ENCODE peak calls at places on chromosomes 1 and 21, in five cellular contexts. T is IMR-90, M is right cardiac atrium, U is heart left ventricle, V is A549. I is an unnamed sample. For H3K9me3, the result is how much of the 10 kb centered on the place peaks cover.

GRCh38 chr21:26686278-26686677 is 113.2 kb upstream of the CYYR1 start:
- DNase-seq in V (peak), U (no peak), M (no peak), T (peak), I (no peak)

GRCh38 chr1:203112451-203112850 is 15.1 kb upstream of the ADORA1 start:
- DNase-seq in V (no peak), U (no peak), M (no peak), T (no peak), I (no peak)

GRCh38 chr1:20114021-20114648 is 5.2 kb downstream of the PLA2G2D start:
- DNase-seq in M (no peak), U (no peak), T (no peak), V (no peak), I (no peak)

GRCh38 chr1:184052194-184052559 is 647 bp downstream of the TSEN15 start:
- DNase-seq in T (no peak), U (no peak), M (no peak), V (no peak), I (no peak)

GRCh38 chr1:208043690-208044089 is 132.8 kb upstream of the CD34 start:
- DNase-seq in U (no peak), M (peak), V (no peak), T (no peak), I (no peak)

GRCh38 chr1:22241811-22242210 is 98.9 kb upstream of the WNT4 start:
- DNase-seq in V (no peak), T (no peak), M (no peak), U (no peak), I (no peak)

GRCh38 chr1:27402349-27402754 is 9.9 kb downstream of the GPR3 start:
- DNase-seq in U (peak), M (peak), V (peak), T (peak), I (no peak)

GRCh38 chr1:240967070-240967724 is 355.2 kb upstream of the GREM2 start:
- DNase-seq in M (no peak), V (peak), U (no peak), T (peak), I (no peak)

GRCh38 chr21:44365251-44365966 is 12.0 kb downstream of the TRPM2 start:
- DNase-seq in V (no peak), M (peak), U (no peak), T (no peak), I (no peak)

GRCh38 chr1:156659672-156659993 is 17.6 kb downstream of the NES start:
- DNase-seq in U (no peak), T (no peak), M (no peak), V (no peak), I (no peak)

GRCh38 chr1:234545512-234546386 is 64.2 kb downstream of the IRF2BP2 start:
- DNase-seq in V (peak), U (no peak), M (no peak), T (peak), I (no peak)

GRCh38 chr1:15020943-15021745 is 132.4 kb upstream of the TMEM51 start:
- DNase-seq in V (no peak), T (no peak), M (peak), U (peak), I (no peak)
- H3K27ac ChIP-seq in V (no peak), T (no peak), M (peak), U (peak), I (no peak)

DNA sequence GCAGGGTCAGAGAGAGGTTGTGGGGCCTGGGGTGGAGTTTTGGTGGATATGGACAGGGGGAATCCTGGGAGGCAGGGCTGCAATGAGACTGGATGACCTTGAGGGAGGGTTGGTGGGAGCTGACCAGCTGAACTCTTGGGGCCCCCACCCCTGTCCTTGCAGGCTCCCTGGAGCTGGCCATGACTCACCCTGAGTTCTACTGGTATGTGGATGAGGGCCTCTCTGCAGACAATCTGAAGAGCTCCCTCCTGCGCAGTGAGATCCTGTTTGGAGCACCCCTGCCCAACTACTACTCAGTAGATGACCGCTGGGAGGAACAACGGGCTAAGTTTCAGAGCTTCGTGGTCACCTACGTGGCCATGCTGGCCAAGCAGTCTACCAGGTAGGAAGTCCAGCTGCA is 23.6 kb downstream of the DISP3 start:
- DNase-seq in M (no peak), U (no peak), T (no peak), V (no peak), I (no peak)
- H3K9me3 ChIP-seq in M (under half), U (under half), T (under half), V (under half), I (under half)

GRCh38 chr1:225825606-225826005 is 15.7 kb downstream of the EPHX1 start:
- DNase-seq in M (no peak), V (no peak), T (no peak), U (no peak), I (no peak)

GRCh38 chr1:225828706-225829344 is 18.9 kb downstream of the EPHX1 start:
- DNase-seq in M (peak), T (no peak), V (no peak), U (no peak), I (no peak)

GRCh38 chr1:225825078-225825477 is 15.2 kb downstream of the EPHX1 start:
- DNase-seq in M (no peak), U (no peak), T (no peak), V (no peak), I (no peak)

GRCh38 chr1:225824522-225824921 is 14.6 kb downstream of the EPHX1 start:
- DNase-seq in T (no peak), U (no peak), V (no peak), M (no peak), I (no peak)

DNA sequence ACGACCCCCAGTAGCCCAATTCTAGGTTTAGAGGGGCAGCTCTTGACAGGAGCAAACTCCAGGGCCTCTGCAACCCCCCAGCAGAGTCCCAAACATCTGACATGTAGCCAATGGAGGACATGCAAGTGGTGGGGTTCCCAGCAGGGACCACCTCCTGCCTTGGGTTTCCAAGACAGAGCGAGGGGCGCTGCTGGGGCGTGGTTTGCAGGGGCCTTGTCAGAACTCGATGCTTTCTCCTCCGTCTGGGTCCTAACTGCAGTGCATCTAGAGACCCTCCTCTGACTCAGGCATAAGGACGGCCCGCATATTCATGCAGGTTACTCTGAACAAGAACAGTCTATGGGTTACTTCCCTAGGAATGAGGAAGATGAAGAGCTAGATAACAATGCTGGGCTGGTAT is 17.2 kb downstream of the EPHX1 start:
- DNase-seq in U (no peak), V (no peak), T (no peak), M (no peak), I (no peak)
- H3K4me3 ChIP-seq in U (no peak), V (no peak), T (no peak), M (no peak), I (no peak)

GRCh38 chr1:70220517-70221240 is 501 bp upstream of the SRSF11 start:
- DNase-seq in U (no peak), V (no peak), T (no peak), M (no peak), I (no peak)

GRCh38 chr1:70221241-70222077 is at the start of gene SRSF11:
- DNase-seq in V (peak), U (peak), M (peak), T (peak), I (peak)

GRCh38 chr1:70220015-70220414 is 1.2 kb upstream of the SRSF11 start:
- DNase-seq in U (no peak), V (no peak), T (no peak), M (no peak), I (no peak)

GRCh38 chr1:70224954-70225353 is 3.8 kb downstream of the SRSF11 start:
- DNase-seq in U (no peak), V (no peak), T (no peak), M (no peak), I (no peak)

GRCh38 chr1:70222716-70223235 is 1.6 kb downstream of the SRSF11 start:
- DNase-seq in V (no peak), M (no peak), U (no peak), T (no peak), I (no peak)
- H3K27ac ChIP-seq in V (peak), M (no peak), U (no peak), T (no peak), I (no peak)

GRCh38 chr1:61519631-61520030 is 205.3 kb downstream of the TM2D1 start:
- DNase-seq in M (no peak), V (no peak), U (no peak), T (no peak), I (no peak)
- H3K9me3 ChIP-seq in M (under half), V (under half), U (under half), T (under half), I (under half)

GRCh38 chr1:219299420-219299819 is 125.7 kb downstream of the LYPLAL1 start:
- DNase-seq in T (no peak), M (no peak), V (no peak), U (no peak), I (no peak)
- H3K4me3 ChIP-seq in T (no peak), M (no peak), V (no peak), U (no peak), I (no peak)

DNA sequence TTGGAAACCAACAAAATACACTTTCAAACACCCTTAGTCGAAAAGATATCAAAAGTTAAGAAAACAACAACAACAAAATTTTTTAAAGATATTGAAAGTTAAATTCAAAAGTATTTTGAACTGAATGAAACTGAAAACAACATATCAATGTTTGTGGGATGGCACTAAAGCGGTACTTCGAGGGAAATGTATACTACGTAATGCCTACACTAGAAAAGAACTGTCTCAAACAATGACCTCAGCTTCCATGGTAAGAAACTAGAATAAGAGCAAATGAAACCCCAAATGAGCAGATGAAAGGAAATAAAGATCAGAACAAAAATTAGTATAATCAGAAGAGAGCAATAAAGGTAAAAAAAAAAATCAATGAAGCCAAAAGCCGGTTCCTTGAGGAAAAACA is 6.1 kb downstream of the CBR1 start:
- DNase-seq in T (no peak), V (no peak), U (no peak), M (no peak), I (no peak)
- H3K27ac ChIP-seq in T (no peak), V (no peak), U (no peak), M (no peak), I (no peak)

DNA sequence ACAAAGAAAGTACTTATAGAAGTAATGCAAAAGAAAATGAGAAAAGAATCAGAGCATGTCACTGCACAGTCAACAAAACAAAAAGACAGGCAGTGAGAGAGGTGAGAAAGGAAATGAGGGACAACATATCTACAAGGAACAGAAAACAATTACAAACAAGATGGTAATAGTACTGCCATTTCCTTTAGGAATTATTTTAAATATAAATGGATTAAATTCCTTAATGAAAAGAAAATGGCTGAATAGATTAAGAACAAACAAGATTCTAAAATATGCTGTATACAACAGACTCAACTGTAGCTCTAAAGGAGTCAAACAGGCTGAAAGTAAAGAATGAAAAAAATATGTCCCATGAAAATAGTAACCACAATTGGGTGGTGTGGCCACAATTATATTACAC is 22.1 kb upstream of the ZNF124 start:
- DNase-seq in M (no peak), U (no peak), T (no peak), V (no peak), I (no peak)
- H3K9me3 ChIP-seq in M (under half), U (half or more), T (under half), V (half or more), I (under half)